ENCODE peak calls at places on chromosomes 7 and 10, in four cellular contexts. O, K, E and S are unnamed samples.

GRCh38 chr10:28797904-28798371 is 120.6 kb downstream of the BAMBI start:
- DNase-seq in O (no peak), K (no peak), E (no peak), S (no peak)

GRCh38 chr10:93680414-93681047 is 21.9 kb downstream of the FRA10AC1 start:
- DNase-seq in O (no peak), K (no peak), E (no peak), S (no peak)

GRCh38 chr7:13139436-13139835 is 452.0 kb downstream of the ARL4A start:
- DNase-seq in O (no peak), K (no peak), E (no peak), S (no peak)

GRCh38 chr10:62076872-62077271 is 175.4 kb downstream of the ARID5B start:
- DNase-seq in O (no peak), K (no peak), E (no peak), S (no peak)

GRCh38 chr10:17101257-17101909 is 28.2 kb downstream of the CUBN start:
- DNase-seq in O (no peak), K (no peak), E (no peak), S (no peak)

GRCh38 chr10:30284860-30285594 is 64.1 kb downstream of the MTPAP start:
- DNase-seq in O (no peak), K (no peak), E (no peak), S (no peak)

GRCh38 chr10:86711957-86712708 is 43.8 kb downstream of the LDB3 start:
- DNase-seq in O (no peak), K (peak), E (peak), S (peak)

GRCh38 chr7:141679014-141679413 is 23.0 kb downstream of the DENND11 start:
- DNase-seq in O (no peak), K (no peak), E (no peak), S (no peak)

GRCh38 chr7:42460948-42461347 is 223.9 kb upstream of the GLI3 start:
- DNase-seq in O (no peak), K (no peak), E (no peak), S (no peak)

GRCh38 chr10:43028143-43028542 is 48.7 kb upstream of the RET start:
- DNase-seq in O (no peak), K (no peak), E (no peak), S (no peak)

GRCh38 chr10:11144626-11145497 is 127.2 kb downstream of the CELF2 start:
- DNase-seq in O (no peak), K (no peak), E (no peak), S (no peak)

GRCh38 chr7:17408245-17408903 is 109.9 kb downstream of the AHR start:
- DNase-seq in O (no peak), K (peak), E (peak), S (no peak)

GRCh38 chr10:108783897-108784296 is 1139.4 kb downstream of the XPNPEP1 start:
- DNase-seq in O (no peak), K (no peak), E (no peak), S (no peak)

GRCh38 chr10:101217450-101218281 is 11.6 kb downstream of the LBX1 start:
- DNase-seq in O (no peak), K (no peak), E (no peak), S (no peak)

GRCh38 chr7:136869006-136869961 is 832 bp downstream of the CHRM2 start:
- DNase-seq in O (no peak), K (no peak), E (no peak), S (peak)

GRCh38 chr7:141704112-141704511 is 2.1 kb upstream of the DENND11 start:
- DNase-seq in O (no peak), K (no peak), E (no peak), S (no peak)

GRCh38 chr7:2619120-2619519 is 12.7 kb upstream of the TTYH3 start:
- DNase-seq in O (no peak), K (no peak), E (no peak), S (no peak)

GRCh38 chr10:93337309-93337721 is 144.8 kb downstream of the MYOF start:
- DNase-seq in O (no peak), K (no peak), E (no peak), S (no peak)

GRCh38 chr7:39413866-39414668 is 152.1 kb upstream of the YAE1 start:
- DNase-seq in O (no peak), K (no peak), E (no peak), S (peak)

GRCh38 chr10:112631501-112632410 is 184.7 kb downstream of the VTI1A start:
- DNase-seq in O (no peak), K (no peak), E (no peak), S (no peak)

GRCh38 chr10:79241629-79241989 is 105.7 kb upstream of the PPIF start:
- DNase-seq in O (no peak), K (no peak), E (no peak), S (no peak)

GRCh38 chr10:1540144-1540543 is 197.2 kb downstream of the ADARB2 start:
- DNase-seq in O (no peak), K (no peak), E (no peak), S (peak)

GRCh38 chr10:14605231-14605925 is 169.3 kb downstream of the FAM107B start:
- DNase-seq in O (peak), K (no peak), E (no peak), S (no peak)

GRCh38 chr10:124722812-124723783 is 21.1 kb downstream of the FAM53B start:
- DNase-seq in O (no peak), K (no peak), E (peak), S (peak)

GRCh38 chr10:88032566-88032965 is 169.1 kb downstream of the PTEN start:
- DNase-seq in O (no peak), K (no peak), E (no peak), S (no peak)

GRCh38 chr10:35778344-35778743 is 136.2 kb upstream of the FZD8 start:
- DNase-seq in O (no peak), K (no peak), E (no peak), S (no peak)

GRCh38 chr7:99693427-99694200 is 13.8 kb upstream of the CYP3A5 start:
- DNase-seq in O (no peak), K (no peak), E (no peak), S (no peak)

DNA sequence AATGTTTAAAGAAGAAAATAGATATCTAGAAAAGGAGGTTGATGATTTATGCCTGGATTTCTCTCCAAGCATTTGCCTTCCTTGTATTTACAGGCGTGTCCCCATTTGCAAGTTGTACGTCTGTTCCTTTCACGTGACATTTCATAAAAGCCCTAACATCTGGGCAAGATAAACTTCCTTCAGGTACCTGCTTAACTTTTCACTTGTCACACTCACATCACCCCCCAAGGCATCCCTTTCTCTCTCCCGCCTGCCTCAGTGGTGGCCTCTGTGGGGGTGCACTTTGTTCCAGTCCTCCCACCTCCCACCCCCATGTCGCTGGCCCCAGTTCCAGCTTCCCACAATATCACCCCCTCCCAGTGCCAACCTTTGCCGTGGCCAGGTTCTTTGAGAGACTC is 6.7 kb downstream of the TWIST1 start:
- DNase-seq in O (no peak), K (no peak), E (no peak), S (no peak)
- H3K4me3 ChIP-seq in O (no peak), K (no peak), E (no peak), S (no peak)

DNA sequence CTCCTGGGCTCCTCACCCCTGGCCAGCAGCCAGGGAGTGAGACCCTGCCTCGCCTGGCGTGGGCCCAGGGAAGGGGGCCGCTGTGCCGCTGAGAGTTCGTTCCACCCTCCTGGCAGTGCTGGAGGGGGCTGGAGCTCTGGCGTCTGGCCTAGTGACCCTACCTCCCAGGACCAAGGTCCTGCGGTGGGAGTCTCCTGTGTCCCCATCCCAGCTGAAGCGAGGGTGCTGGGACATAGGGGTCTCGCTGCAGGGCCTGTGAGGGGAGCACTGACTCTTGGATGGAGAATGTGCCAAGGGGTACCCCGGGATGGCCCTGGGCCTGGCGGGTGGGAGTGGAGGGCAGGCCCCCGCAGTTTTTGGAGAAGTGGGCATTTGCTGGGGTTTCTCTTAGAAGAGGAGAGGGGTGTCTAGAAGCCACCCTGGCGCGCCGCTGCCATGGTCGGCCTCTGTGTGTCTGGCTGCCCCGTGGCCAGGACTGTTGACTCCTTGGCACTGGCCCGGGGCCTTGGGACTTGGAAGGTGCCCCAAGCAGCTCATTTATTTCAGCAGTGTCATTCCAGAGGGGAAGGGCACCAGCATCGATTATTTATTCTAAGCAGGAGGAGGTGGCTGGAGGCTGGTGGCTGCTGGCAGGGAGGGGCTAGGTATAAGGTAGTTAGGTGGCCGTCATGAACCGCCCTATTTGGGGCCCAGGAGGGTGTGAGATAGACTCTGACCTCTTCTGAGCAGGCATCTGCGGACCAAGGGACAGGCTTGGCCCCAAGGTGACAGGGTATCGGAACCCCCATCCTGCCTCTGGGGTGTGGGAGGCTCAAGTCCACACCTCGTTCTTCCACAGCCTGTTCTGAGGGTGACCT is 1.5 kb downstream of the GTF2IRD1 start:
- DNase-seq in O (no peak), K (peak), E (no peak), S (no peak)
- TF ChIP-seq POLR2A in O (no peak), K (peak), E (no peak), S (no peak)

DNA sequence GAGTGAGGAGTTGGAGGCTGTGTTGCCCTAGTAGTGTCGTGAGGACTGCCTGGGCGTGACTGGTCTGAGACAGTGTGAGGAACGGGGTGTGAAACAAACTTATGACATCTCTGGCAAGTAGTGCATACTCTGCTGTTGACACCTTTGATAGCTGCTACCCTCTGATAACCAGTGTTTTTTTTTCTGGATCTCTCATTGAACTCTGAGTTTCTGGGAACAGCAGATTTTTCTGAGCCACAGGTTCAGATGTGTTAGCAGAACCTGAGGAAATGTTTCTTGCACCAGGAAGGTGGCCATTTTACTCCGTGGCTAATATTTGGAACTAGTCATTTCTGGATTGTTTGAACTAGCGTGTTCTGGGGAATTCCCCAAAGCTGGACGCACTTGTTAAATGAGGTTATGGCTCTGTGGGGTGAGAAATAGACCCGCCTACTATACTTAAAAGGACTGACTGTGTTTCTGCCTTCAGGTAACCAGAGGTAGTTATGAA is 52.9 kb downstream of the AUTS2 start:
- DNase-seq in O (peak), K (no peak), E (no peak), S (no peak)
- H3K4me3 ChIP-seq in O (no peak), K (no peak), E (no peak), S (no peak)

GRCh38 chr7:66110861-66111260 is 3.8 kb upstream of the CRCP start:
- DNase-seq in O (no peak), K (no peak), E (no peak), S (no peak)

GRCh38 chr7:66118603-66119002 is 4.0 kb downstream of the CRCP start:
- DNase-seq in O (no peak), K (no peak), E (no peak), S (no peak)

GRCh38 chr7:66119502-66119901 is 4.9 kb downstream of the CRCP start:
- DNase-seq in O (no peak), K (no peak), E (no peak), S (no peak)

GRCh38 chr7:66114743-66115727 is at the start of gene CRCP:
- DNase-seq in O (peak), K (peak), E (peak), S (peak)
- TF ChIP-seq POLR2A in O (no peak), K (peak), E (peak), S (peak)

DNA sequence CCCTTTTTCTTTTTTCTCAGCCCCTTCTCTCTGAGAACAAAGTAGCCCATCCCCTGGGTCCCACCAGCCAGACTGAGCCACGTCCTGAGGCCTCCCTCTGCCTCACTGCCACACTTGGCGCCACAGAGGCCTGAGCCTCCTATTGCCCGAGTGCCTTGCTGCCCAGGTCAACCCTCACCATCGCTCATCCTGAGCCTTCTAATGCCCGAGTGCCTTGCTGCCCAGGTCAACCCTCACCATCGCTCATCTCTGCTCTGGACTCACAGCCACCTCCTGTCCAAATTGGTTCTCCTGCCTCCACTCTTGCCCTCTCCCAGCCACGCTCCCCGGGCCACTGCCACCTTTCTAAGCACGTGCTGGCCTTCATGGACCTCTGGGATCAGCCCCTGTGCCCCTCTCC is 53.2 kb upstream of the SMNDC1 start:
- DNase-seq in O (no peak), K (no peak), E (no peak), S (no peak)
- H3K4me3 ChIP-seq in O (no peak), K (no peak), E (no peak), S (no peak)

GRCh38 chr10:117112220-117112619 is 25.9 kb downstream of the VAX1 start:
- DNase-seq in O (no peak), K (no peak), E (no peak), S (no peak)

GRCh38 chr10:117107280-117107679 is 30.8 kb downstream of the VAX1 start:
- DNase-seq in O (no peak), K (no peak), E (no peak), S (no peak)
- TF ChIP-seq POLR2A in O (no peak), K (no peak), E (no peak), S (no peak)